ENCODE peak calls at places on chromosomes 1 and 21, in nine cellular contexts. E, C, M, I, U, G, Y, K and A are unnamed samples. For H3K27me3, the result is how much of the 10 kb centered on the place peaks cover.

GRCh38 chr1:37477198-37477931 is 3.0 kb downstream of the ZC3H12A start:
- DNase-seq in Y (peak), E (no peak), M (peak), G (no peak), C (no peak), I (peak), U (no peak), K (peak), A (no peak)

GRCh38 chr1:109975718-109976117 is 8.8 kb upstream of the AHCYL1 start:
- DNase-seq in I (no peak), U (no peak), C (no peak), G (no peak), M (no peak), Y (no peak), E (no peak), K (no peak), A (no peak)

GRCh38 chr21:36773111-36773510 is 74.2 kb downstream of the SIM2 start:
- DNase-seq in M (peak), Y (peak), K (no peak), I (peak), E (peak), G (no peak), C (no peak), U (peak), A (peak)

GRCh38 chr1:218674280-218674773 is 329.2 kb downstream of the TGFB2 start:
- DNase-seq in E (no peak), U (no peak), K (no peak), G (peak), Y (peak), C (peak), I (no peak), M (peak), A (peak)

GRCh38 chr1:13917607-13918006 is 217.6 kb downstream of the PRDM2 start:
- DNase-seq in G (no peak), M (no peak), E (no peak), Y (no peak), U (no peak), I (no peak), C (no peak), K (no peak), A (no peak)

GRCh38 chr1:3763351-3764125 is 9.0 kb upstream of the SMIM1 start:
- DNase-seq in E (no peak), K (peak), U (no peak), M (no peak), Y (no peak), I (no peak), C (no peak), G (no peak), A (no peak)

GRCh38 chr1:58683519-58683918 is 16.3 kb downstream of the MYSM1 start:
- DNase-seq in U (no peak), M (no peak), Y (no peak), C (no peak), I (no peak), G (no peak), K (no peak), E (no peak), A (no peak)

GRCh38 chr1:86992790-86993189 is 78.4 kb downstream of the HS2ST1 start:
- DNase-seq in I (no peak), K (no peak), M (no peak), E (no peak), Y (no peak), U (no peak), G (no peak), C (no peak), A (no peak)

GRCh38 chr1:23916209-23917131 is 3.3 kb upstream of the CNR2 start:
- DNase-seq in E (peak), M (peak), Y (peak), C (peak), I (peak), K (no peak), U (peak), G (peak), A (peak)

GRCh38 chr21:21003701-21004100 is 5.5 kb downstream of the NCAM2 start:
- DNase-seq in Y (no peak), I (no peak), G (no peak), E (no peak), U (no peak), M (no peak), C (peak), K (no peak), A (no peak)

GRCh38 chr1:91826649-91827048 is 59.3 kb downstream of the TGFBR3 start:
- DNase-seq in E (no peak), I (no peak), Y (no peak), M (no peak), C (no peak), K (no peak), G (no peak), U (no peak), A (no peak)

GRCh38 chr21:23900727-23901126 is 1706.6 kb downstream of the MRPL39 start:
- DNase-seq in I (no peak), G (no peak), U (no peak), Y (no peak), M (no peak), K (no peak), E (no peak), C (no peak), A (no peak)

GRCh38 chr1:51316113-51316763 is 14.1 kb downstream of the TTC39A start:
- DNase-seq in Y (no peak), I (no peak), C (no peak), E (no peak), K (no peak), G (no peak), U (no peak), M (no peak), A (peak)

GRCh38 chr1:242025681-242026080 is 26.8 kb upstream of the MAP1LC3C start:
- DNase-seq in Y (peak), C (no peak), G (no peak), E (no peak), U (no peak), K (peak), I (no peak), M (no peak), A (no peak)

GRCh38 chr1:116474921-116475849 is 95.6 kb downstream of the CD58 start:
- DNase-seq in I (no peak), U (no peak), M (no peak), C (no peak), K (no peak), Y (peak), E (no peak), G (no peak), A (no peak)

DNA sequence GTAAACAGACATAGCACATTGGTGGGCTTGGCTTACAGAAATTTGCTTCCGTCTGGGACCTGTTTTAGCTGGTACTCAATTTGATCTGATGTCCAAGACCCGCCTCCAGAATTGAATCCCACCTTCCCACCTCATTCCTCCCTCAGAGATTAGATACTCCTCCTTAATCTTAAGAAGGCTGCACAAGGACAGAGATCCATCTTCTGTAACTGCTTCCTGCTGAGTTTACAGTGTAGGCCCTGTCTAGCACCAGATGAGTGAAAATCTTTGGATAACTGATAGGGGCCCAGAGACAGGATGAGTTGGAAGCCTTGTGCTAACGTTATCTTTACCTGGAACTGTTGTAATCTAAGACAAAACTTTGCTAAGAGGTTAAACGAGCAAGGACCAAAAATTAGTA is 26.9 kb downstream of the SUCO start:
- DNase-seq in I (no peak), K (no peak), E (no peak), M (no peak), U (no peak), Y (no peak), C (no peak), G (no peak), A (no peak)
- TF ChIP-seq POLR2A in I (no peak), K (no peak), E (no peak), M (no peak), U (no peak), Y (no peak), C (no peak), G (no peak), A (no peak)

DNA sequence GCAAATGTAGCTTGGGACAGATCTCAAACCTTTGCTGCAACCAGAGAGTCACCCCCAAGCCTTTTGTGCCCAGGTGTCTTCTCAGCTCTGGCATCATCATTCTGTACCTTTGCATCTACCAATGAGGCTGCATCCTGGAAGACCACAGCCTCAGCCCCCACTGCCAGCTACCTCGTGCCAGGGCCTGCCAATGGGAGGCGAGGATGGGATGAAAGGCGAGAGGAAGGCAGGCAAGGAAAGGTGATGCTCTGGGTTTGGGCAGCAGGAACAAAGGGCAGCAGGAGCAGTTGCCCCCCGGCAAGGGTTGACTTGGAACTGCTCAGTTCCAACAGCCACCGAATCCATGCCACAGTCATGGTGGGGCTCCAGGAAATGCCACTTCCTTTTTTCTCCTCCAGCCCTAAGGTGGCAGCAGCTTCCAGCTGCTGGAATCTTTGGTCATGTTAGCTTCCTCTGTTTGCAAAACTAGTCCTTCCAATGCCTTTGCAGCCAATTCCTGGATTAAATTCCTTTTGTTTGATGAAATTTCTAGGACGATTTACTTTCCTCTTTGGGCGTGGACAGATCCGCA is 651.6 kb downstream of the NPHP4 start:
- DNase-seq in I (no peak), G (no peak), Y (no peak), C (no peak), M (no peak), U (no peak), E (no peak), K (no peak), A (no peak)
- H3K27me3 ChIP-seq in I (under half), G (under half), Y (under half), C (under half), M (under half), U (under half), E (under half), K (under half), A (under half)

DNA sequence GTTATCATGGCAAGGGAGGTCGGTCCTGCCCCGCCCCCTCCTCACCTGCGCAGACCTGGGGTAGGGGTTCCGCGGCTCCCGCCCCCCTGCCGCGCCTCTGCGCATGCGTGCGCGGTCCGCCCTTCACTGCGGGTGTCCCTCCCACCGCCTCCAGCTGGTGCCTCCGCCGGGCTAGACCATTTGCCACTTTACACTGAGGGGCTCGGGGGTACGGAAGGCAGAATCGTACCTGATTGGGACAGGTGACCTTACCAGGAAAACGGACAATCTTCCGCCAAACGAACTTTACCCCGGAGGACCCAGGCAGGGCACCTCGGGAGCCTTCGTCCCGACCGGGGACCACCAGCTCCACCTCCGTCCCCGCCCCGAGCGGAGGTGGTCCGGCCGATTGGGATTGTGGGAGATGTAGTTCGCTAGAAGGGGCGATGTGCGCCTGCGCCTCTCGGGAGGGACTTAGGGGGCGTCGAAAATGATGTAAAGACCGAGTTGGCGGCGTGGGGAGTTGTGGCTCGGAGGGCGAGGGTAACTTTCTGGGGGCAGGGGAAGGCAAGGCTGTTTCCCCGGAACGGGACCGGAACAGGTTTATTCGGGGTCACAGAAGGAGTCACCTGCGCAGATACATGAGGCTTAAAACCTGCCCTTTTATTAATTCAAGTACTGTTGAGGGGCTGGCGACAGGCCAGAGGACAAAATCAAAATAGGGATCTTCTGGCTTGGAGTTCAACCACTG is at the start of gene DNAJC28:
- DNase-seq in I (peak), C (peak), G (peak), Y (peak), M (peak), E (peak), U (peak), K (peak), A (peak)
- TF ChIP-seq POLR2A in I (no peak), C (peak), G (no peak), Y (no peak), M (peak), E (peak), U (peak), K (peak), A (no peak)

GRCh38 chr21:41148798-41149197 is 19.2 kb upstream of the BACE2 start:
- DNase-seq in U (no peak), I (no peak), E (no peak), G (no peak), C (no peak), K (no peak), M (no peak), Y (no peak), A (no peak)

GRCh38 chr21:41147096-41147978 is 20.6 kb upstream of the BACE2 start:
- DNase-seq in C (no peak), I (peak), E (no peak), K (no peak), G (no peak), M (no peak), Y (no peak), U (no peak), A (no peak)

GRCh38 chr21:41152149-41152548 is 15.8 kb upstream of the BACE2 start:
- DNase-seq in G (no peak), K (no peak), I (no peak), M (no peak), Y (no peak), E (no peak), U (no peak), C (no peak), A (no peak)

GRCh38 chr21:41149199-41149598 is 18.8 kb upstream of the BACE2 start:
- DNase-seq in G (no peak), E (no peak), K (no peak), M (no peak), C (no peak), Y (no peak), I (no peak), U (no peak), A (no peak)

GRCh38 chr21:41147979-41148355 is 20.0 kb upstream of the BACE2 start:
- DNase-seq in M (no peak), G (no peak), K (no peak), I (no peak), E (no peak), C (no peak), Y (no peak), U (no peak), A (no peak)
- H3K27me3 ChIP-seq in M (under half), G (under half), K (under half), I (under half), E (under half), C (under half), Y (under half), U (under half), A (under half)

GRCh38 chr1:206770531-206771352 is at the start of gene IL19:
- DNase-seq in Y (peak), E (no peak), U (no peak), C (no peak), I (no peak), G (peak), M (no peak), K (no peak), A (peak)
- TF ChIP-seq POLR2A in Y (no peak), E (no peak), U (no peak), C (no peak), I (no peak), G (no peak), M (no peak), K (peak), A (peak)